ENCODE peak calls at places on chromosomes 4 and X, in eight cellular contexts. S, F, G, K, Z, B, J and U are unnamed samples.

GRCh38 chrX:124217289-124218251 is 114.9 kb upstream of the TEX13D start:
- DNase-seq in S (no peak), F (no peak), G (peak; percentile 37), K (no peak), Z (no peak), B (no peak), J (no peak), U (no peak)

GRCh38 chr4:38141808-38142500 is 181.8 kb downstream of the PTTG2 start:
- DNase-seq in S (no peak), F (no peak), G (no peak), K (no peak), Z (no peak), B (no peak), J (peak; percentile 86), U (no peak)

GRCh38 chr4:76198411-76199237 is 15.0 kb downstream of the SCARB2 start:
- DNase-seq in S (peak; percentile 68), F (no peak), G (peak; percentile 85), K (peak; percentile 74), Z (peak; percentile 92), B (peak; percentile 54), J (peak; percentile 89), U (peak; percentile 85)

GRCh38 chrX:3803713-3804112 is 90.3 kb upstream of the PRKX start:
- DNase-seq in S (no peak), F (no peak), G (peak; percentile 18), K (no peak), Z (no peak), B (no peak), J (no peak), U (no peak)

GRCh38 chr4:175635513-175635912 is 176.6 kb downstream of the GPM6A start:
- DNase-seq in S (no peak), F (no peak), G (no peak), K (no peak), Z (no peak), B (no peak), J (no peak), U (no peak)

GRCh38 chr4:148557793-148558192 is 115.6 kb upstream of the NR3C2 start:
- DNase-seq in S (no peak), F (no peak), G (no peak), K (no peak), Z (no peak), B (no peak), J (no peak), U (no peak)

GRCh38 chr4:158346576-158346975 is 136.3 kb downstream of the TMEM144 start:
- DNase-seq in S (no peak), F (no peak), G (no peak), K (no peak), Z (no peak), B (no peak), J (no peak), U (no peak)

GRCh38 chr4:113162089-113162488 is 112.6 kb downstream of the ANK2 start:
- DNase-seq in S (no peak), F (no peak), G (no peak), K (no peak), Z (no peak), B (no peak), J (no peak), U (no peak)

GRCh38 chrX:153722704-153723350 is 1.4 kb downstream of the BCAP31 start:
- DNase-seq in S (peak; percentile 60), F (no peak), G (peak; percentile 24), K (no peak), Z (no peak), B (no peak), J (no peak), U (no peak)

GRCh38 chr4:32142075-32142474 is 1421.9 kb downstream of the PCDH7 start:
- DNase-seq in S (no peak), F (no peak), G (no peak), K (no peak), Z (no peak), B (no peak), J (no peak), U (no peak)

GRCh38 chr4:97910005-97910404 is 233.3 kb downstream of the STPG2 start:
- DNase-seq in S (no peak), F (no peak), G (no peak), K (no peak), Z (no peak), B (no peak), J (no peak), U (no peak)

GRCh38 chr4:152535236-152535902 is 523 bp downstream of the FBXW7 start:
- DNase-seq in S (no peak), F (no peak), G (peak; percentile 24), K (no peak), Z (no peak), B (no peak), J (no peak), U (no peak)

DNA sequence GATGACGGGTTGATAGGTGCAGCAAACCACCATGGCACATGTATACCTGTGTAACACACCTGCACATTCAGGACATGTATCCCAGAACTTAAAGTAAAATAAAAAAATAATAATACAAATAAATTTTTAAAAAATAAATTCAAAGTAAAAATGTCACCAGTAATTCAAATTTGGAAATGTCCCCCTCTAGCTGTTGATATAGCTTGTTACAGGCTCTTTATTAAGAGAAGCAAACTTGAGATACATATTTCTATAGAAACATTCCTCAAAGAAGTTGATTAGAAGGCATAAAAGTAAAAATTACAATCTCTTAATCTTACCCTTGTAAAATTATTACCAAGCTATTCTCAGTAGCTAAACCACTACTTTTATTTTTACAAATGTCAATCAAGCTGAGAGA is 1397.0 kb downstream of the FAM133A start:
- DNase-seq in S (no peak), F (no peak), G (no peak), K (no peak), Z (no peak), B (no peak), J (no peak), U (no peak)
- TF ChIP-seq CTCF in S (no peak), F (no peak), G (no peak), K (no peak), Z (no peak), B (no peak), J (peak; percentile 36), U (no peak)

DNA sequence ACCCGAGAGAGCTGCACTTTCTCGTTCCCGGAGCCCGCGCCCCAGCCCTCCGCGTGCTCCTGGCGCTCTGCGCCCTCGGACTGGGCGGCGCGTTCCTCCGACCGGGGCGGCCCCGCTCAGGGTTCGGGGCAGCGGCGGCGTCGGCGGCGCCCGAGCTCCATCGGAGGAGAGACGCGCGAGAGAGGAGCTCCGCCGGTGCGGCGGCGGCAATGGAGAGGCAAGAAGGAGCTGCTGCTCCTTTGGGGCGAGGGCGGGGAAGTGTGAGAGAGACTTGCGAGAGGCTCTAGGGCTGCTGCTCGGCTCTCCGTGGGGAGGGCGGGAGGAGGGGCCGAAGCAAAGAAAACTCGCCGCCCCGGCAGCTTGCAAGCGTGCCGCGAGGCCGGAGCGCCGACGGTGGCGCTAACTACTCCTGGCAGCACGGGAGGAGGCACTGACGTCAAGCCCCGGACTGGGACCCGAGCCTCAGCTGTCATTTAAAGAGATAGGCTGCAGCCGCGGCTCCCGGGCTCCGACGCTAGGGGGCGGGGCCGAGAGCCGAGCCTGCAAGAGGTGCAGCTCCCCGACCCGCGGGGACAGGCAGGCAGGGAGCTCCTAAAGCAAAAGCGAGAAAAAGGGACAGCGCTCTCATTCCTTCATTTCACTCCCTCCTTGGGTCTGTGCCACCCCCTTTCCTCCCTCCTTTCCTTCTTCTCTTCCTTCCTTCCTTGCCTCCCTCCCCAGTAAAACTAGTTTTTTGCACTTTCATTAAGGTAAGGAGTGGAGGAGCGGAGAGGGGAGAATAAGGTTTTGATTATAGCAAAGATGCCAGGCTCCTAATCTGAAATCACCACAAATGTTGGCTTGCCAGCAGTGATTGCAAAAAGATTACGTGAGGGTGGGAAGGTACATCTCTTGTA is at the start of gene KCTD8:
- DNase-seq in S (peak; percentile 84), F (peak; percentile 88), G (peak; percentile 73), K (peak; percentile 83), Z (peak; percentile 96), B (peak; percentile 93), J (peak; percentile 39), U (peak; percentile 98)
- TF ChIP-seq POLR2A in S (no peak), F (no peak), G (no peak), K (peak; percentile 74), Z (no peak), B (no peak), J (no peak), U (peak; percentile 30)

GRCh38 chrX:113959912-113960626 is 623.8 kb upstream of the HTR2C start:
- DNase-seq in S (no peak), F (no peak), G (no peak), K (no peak), Z (no peak), B (no peak), J (no peak), U (no peak)

GRCh38 chrX:113966791-113967190 is 617.1 kb upstream of the HTR2C start:
- DNase-seq in S (no peak), F (no peak), G (no peak), K (no peak), Z (no peak), B (no peak), J (no peak), U (no peak)

GRCh38 chrX:113962338-113962737 is 621.5 kb upstream of the HTR2C start:
- DNase-seq in S (no peak), F (no peak), G (no peak), K (no peak), Z (no peak), B (no peak), J (no peak), U (no peak)
- H3K4me3 ChIP-seq in S (no peak overlapping the region), F (no peak overlapping the region), G (no peak overlapping the region), K (no peak overlapping the region), Z (no peak overlapping the region), B (no peak overlapping the region), J (no peak overlapping the region), U (no peak overlapping the region)

DNA sequence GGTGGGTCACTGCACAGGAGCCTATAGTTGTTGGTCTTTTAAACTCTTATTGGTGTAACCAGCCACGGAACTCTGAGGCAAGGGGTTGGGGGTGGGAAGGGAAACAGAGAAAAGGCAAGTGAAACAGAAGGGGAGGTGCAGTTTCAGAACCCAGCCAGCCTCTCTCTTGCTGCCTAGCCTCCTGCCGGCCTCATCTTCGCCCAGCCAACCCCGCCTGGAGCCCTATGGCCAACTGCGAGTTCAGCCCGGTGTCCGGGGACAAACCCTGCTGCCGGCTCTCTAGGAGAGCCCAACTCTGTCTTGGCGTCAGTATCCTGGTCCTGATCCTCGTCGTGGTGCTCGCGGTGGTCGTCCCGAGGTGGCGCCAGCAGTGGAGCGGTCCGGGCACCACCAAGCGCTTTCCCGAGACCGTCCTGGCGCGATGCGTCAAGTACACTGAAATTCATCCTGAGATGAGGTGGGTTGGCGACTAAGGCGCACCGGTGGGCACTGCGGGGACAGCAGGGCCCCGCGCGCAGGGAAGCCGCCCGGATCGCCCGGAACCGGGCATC is at the start of gene CD38:
- DNase-seq in S (peak; percentile 13), F (no peak), G (peak; percentile 68), K (peak; percentile 16), Z (no peak), B (no peak), J (no peak), U (no peak)
- TF ChIP-seq CTCF in S (no peak), F (no peak), G (no peak), K (no peak), Z (no peak), B (no peak), J (no peak), U (no peak)

GRCh38 chrX:15493118-15494082 is at the start of gene PIR:
- DNase-seq in S (peak; percentile 94), F (peak; percentile 96), G (peak; percentile 91), K (peak; percentile 74), Z (peak; percentile 94), B (peak; percentile 89), J (peak; percentile 80), U (peak; percentile 89)
- TF ChIP-seq POLR2A in S (peak; percentile 17), F (no peak), G (peak; percentile 15), K (peak; percentile 69), Z (no peak), B (no peak), J (no peak), U (no peak)